ENCODE peak calls at places on chromosomes 5 and 9, in four cellular contexts. R is K562, E is HepG2, I is GM12878. P is an unnamed sample.

GRCh38 chr5:32322882-32323281 is 10.1 kb upstream of the MTMR12 start:
- DNase-seq in R (no peak), E (no peak), I (no peak), P (no peak)

GRCh38 chr5:82591021-82591515 is 312.9 kb upstream of the RPS23 start:
- DNase-seq in R (no peak), E (no peak), I (no peak), P (no peak)

GRCh38 chr5:138951091-138951985 is 76.2 kb upstream of the LRRTM2 start:
- DNase-seq in R (no peak), E (no peak), I (no peak), P (no peak)

GRCh38 chr5:68277427-68277826 is 61.9 kb downstream of the PIK3R1 start:
- DNase-seq in R (no peak), E (no peak), I (no peak), P (no peak)

GRCh38 chr5:140365941-140366340 is 5.9 kb downstream of the SLC4A9 start:
- DNase-seq in R (no peak), E (no peak), I (no peak), P (no peak)

GRCh38 chr9:72486606-72486955 is 34.8 kb upstream of the TMC1 start:
- DNase-seq in R (no peak), E (no peak), I (no peak), P (no peak)

GRCh38 chr9:130010151-130010988 is 32.6 kb downstream of the FNBP1 start:
- DNase-seq in R (no peak), E (no peak), I (no peak), P (no peak)

GRCh38 chr5:10626473-10627013 is 62.7 kb downstream of the ANKRD33B start:
- DNase-seq in R (no peak), E (no peak), I (no peak), P (no peak)

GRCh38 chr9:106322741-106323140 is 540.2 kb upstream of the ZNF462 start:
- DNase-seq in R (no peak), E (no peak), I (no peak), P (no peak)

GRCh38 chr5:56126487-56127179 is 106.5 kb downstream of the ANKRD55 start:
- DNase-seq in R (no peak), E (no peak), I (no peak), P (no peak)

GRCh38 chr5:31196309-31196708 is 2.8 kb downstream of the CDH6 start:
- DNase-seq in R (no peak), E (peak), I (no peak), P (peak)

GRCh38 chr5:96624631-96625030 is 37.5 kb upstream of the CAST start:
- DNase-seq in R (no peak), E (no peak), I (no peak), P (no peak)

GRCh38 chr9:71781391-71781790 is 13.1 kb upstream of the CEMIP2 start:
- DNase-seq in R (no peak), E (no peak), I (no peak), P (no peak)

GRCh38 chr9:70412678-70413426 is 1.6 kb downstream of the KLF9 start:
- DNase-seq in R (peak), E (peak), I (no peak), P (no peak)

GRCh38 chr9:135647897-135648296 is 8.6 kb upstream of the GLT6D1 start:
- DNase-seq in R (no peak), E (no peak), I (no peak), P (no peak)

GRCh38 chr9:81529556-81530193 is 159.7 kb downstream of the TLE1 start:
- DNase-seq in R (no peak), E (peak), I (no peak), P (no peak)

GRCh38 chr5:42423285-42424152 is at the start of gene GHR:
- DNase-seq in R (peak), E (peak), I (no peak), P (peak)

GRCh38 chr9:137988701-137989100 is 111.1 kb downstream of the CACNA1B start:
- DNase-seq in R (no peak), E (no peak), I (no peak), P (no peak)

GRCh38 chr5:109826426-109826825 is 136.7 kb downstream of the MAN2A1 start:
- DNase-seq in R (no peak), E (no peak), I (no peak), P (no peak)

GRCh38 chr5:151344088-151344487 is 3.3 kb downstream of the SLC36A2 start:
- DNase-seq in R (no peak), E (no peak), I (no peak), P (no peak)

GRCh38 chr5:151348789-151349188 is 1.4 kb upstream of the SLC36A2 start:
- DNase-seq in R (no peak), E (no peak), I (no peak), P (no peak)

GRCh38 chr5:151345187-151345807 is 2.1 kb downstream of the SLC36A2 start:
- DNase-seq in R (no peak), E (no peak), I (no peak), P (no peak)

GRCh38 chr5:151347364-151347763 is at the start of gene SLC36A2:
- DNase-seq in R (no peak), E (no peak), I (no peak), P (no peak)

GRCh38 chr5:151345808-151346478 is 1.4 kb downstream of the SLC36A2 start:
- DNase-seq in R (no peak), E (no peak), I (no peak), P (no peak)
- TF ChIP-seq FOXK2 in R (no peak), E (no peak), I (no peak), P (no peak)

GRCh38 chr5:78449103-78449502 is 88.7 kb downstream of the SCAMP1 start:
- DNase-seq in R (no peak), E (no peak), I (no peak), P (no peak)
- TF ChIP-seq FOXM1 in R (no peak), E (no peak), I (no peak), P (no peak)

DNA sequence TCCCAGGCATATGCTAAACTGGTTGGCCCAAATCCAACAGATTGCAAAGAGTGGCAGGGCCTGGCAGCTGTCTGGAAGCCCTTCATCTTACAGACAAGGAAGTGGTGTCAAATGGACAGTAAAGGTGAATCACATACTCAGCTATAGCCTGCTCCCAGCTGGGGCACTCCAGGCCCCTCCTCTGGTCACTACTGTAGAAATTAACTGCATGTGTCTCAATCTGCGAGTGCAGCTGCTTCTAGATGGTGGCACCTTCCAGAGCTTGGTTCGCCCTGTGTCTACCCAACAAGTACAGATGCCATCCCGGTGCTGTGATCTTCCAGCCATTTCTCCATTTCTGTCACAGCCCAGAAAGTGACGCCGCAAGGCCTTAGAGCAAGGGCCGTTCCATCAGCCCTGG is 50.2 kb downstream of the OTULIN start:
- DNase-seq in R (no peak), E (no peak), I (no peak), P (no peak)
- TF ChIP-seq SP1 in R (no peak), E (no peak), I (no peak), P (no peak)

DNA sequence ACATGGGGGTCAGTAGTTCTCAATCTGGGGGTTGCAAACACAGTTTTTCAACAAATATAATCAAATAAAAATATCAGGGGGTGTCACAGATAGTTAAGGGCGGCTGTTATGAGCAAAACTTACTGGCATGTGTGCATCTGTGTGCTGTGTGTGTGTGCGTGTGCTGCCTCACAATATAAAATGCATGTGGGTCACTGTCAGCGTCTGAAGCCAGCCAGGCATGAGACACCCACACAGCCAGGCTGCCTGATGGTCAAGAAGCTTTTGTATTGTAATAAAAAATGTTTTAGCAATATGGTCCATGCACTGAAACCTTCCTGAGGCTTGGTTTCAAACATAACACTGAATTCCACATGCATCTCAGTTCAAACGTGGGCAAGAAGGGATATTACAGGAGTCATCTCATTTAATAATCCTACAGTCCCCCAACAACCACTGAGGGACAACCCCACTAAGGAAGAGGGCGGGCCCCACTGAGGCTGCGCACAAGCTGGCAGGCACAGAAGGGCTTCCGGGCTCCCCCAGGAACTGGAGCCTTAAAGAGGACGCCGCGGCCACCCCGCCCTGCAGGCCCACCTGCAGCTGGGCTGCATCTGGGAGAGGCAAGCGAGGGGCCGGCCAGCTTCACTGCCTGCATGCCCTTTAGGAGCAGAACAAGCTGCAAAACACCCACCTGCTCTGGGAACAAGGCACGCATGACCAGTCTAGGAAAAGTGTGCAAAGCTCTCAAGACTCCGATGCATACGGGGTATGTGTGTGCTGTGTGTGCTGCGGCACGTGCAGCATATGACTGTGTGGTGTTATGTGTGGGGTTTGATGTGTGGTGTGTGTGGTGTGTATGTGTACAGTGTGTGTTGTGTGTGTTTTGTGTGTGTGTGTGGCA is 14.1 kb downstream of the SEMA4D start:
- DNase-seq in R (no peak), E (no peak), I (no peak), P (no peak)
- TF ChIP-seq FOXK2 in R (no peak), E (no peak), I (no peak), P (no peak)

DNA sequence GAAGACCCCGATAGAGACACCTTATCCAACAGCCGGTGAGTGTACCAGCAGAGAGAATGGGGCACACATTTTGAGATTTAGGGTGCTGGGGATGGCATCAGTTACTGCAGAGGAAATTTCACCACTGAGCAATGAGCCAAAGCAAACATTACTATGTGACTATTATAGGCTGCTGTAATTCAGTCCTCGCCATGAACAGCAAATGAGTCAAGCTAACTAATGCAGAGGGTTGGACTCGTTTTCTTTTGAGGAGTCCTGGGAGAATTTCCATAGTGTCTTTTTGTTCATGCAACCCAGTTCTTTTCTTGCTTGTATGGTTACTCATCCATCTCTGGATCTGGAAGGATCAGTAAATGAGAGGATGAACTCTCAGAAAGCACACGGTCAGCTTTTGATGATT is 323.8 kb downstream of the PSAT1 start:
- DNase-seq in R (no peak), E (no peak), I (no peak), P (no peak)
- TF ChIP-seq FOXM1 in R (no peak), E (no peak), I (no peak), P (no peak)

GRCh38 chr9:78234810-78235209 is 1.1 kb upstream of the CEP78 start:
- DNase-seq in R (no peak), E (no peak), I (no peak), P (no peak)
- TF ChIP-seq SP1 in R (no peak), E (no peak), I (no peak), P (no peak)

GRCh38 chr9:92512622-92513021 is 23.2 kb downstream of the ECM2 start:
- DNase-seq in R (no peak), E (no peak), I (no peak), P (no peak)
- TF ChIP-seq FOXK2 in R (no peak), E (no peak), I (no peak), P (no peak)

P was measured in HEK293T.